ENCODE peak calls at places on chromosome X, in ten cellular contexts. One of them, this sample, is unnamed.

GRCh38 chrX:15790766-15791380 is 589 bp downstream of the ZRSR2 start:
- DNase-seq in activated T-helper 1 cell treated with anti-CD3 and anti-CD28 coated beads, Interleukin-2, amount 50 U/mL, for 16 hours: no peak
- DNase-seq in CD8-positive, alpha-beta T cell: no peak
- DNase-seq in GM12865: peak
- DNase-seq in ovary: no peak
- DNase-seq in fibroblast of mammary gland: peak
- DNase-seq in pancreas: no peak
- DNase-seq in frontal cortex: no peak
- DNase-seq in upper lobe of right lung: no peak
- DNase-seq in GDM1: no peak
- DNase-seq in this sample: no peak

GRCh38 chrX:26597981-26598380 is 382.0 kb downstream of the MAGEB5 start:
- DNase-seq in activated T-helper 1 cell treated with anti-CD3 and anti-CD28 coated beads, Interleukin-2, amount 50 U/mL, for 16 hours: no peak
- DNase-seq in CD8-positive, alpha-beta T cell: no peak
- DNase-seq in GM12865: no peak
- DNase-seq in ovary: no peak
- DNase-seq in fibroblast of mammary gland: no peak
- DNase-seq in pancreas: no peak
- DNase-seq in frontal cortex: no peak
- DNase-seq in upper lobe of right lung: no peak
- DNase-seq in GDM1: no peak
- DNase-seq in this sample: no peak

GRCh38 chrX:28552322-28552721 is 34.9 kb upstream of the IL1RAPL1 start:
- DNase-seq in activated T-helper 1 cell treated with anti-CD3 and anti-CD28 coated beads, Interleukin-2, amount 50 U/mL, for 16 hours: no peak
- DNase-seq in CD8-positive, alpha-beta T cell: no peak
- DNase-seq in GM12865: no peak
- DNase-seq in ovary: no peak
- DNase-seq in fibroblast of mammary gland: peak
- DNase-seq in pancreas: no peak
- DNase-seq in frontal cortex: no peak
- DNase-seq in upper lobe of right lung: no peak
- DNase-seq in GDM1: no peak
- DNase-seq in this sample: no peak

GRCh38 chrX:115898382-115899001 is 272.1 kb upstream of the AGTR2 start:
- DNase-seq in activated T-helper 1 cell treated with anti-CD3 and anti-CD28 coated beads, Interleukin-2, amount 50 U/mL, for 16 hours: no peak
- DNase-seq in CD8-positive, alpha-beta T cell: no peak
- DNase-seq in GM12865: peak
- DNase-seq in ovary: peak
- DNase-seq in fibroblast of mammary gland: peak
- DNase-seq in pancreas: peak
- DNase-seq in frontal cortex: no peak
- DNase-seq in upper lobe of right lung: no peak
- DNase-seq in GDM1: peak
- DNase-seq in this sample: no peak

GRCh38 chrX:2385224-2385623 is 115.6 kb downstream of the DHRSX start:
- DNase-seq in activated T-helper 1 cell treated with anti-CD3 and anti-CD28 coated beads, Interleukin-2, amount 50 U/mL, for 16 hours: no peak
- DNase-seq in CD8-positive, alpha-beta T cell: no peak
- DNase-seq in GM12865: no peak
- DNase-seq in ovary: no peak
- DNase-seq in fibroblast of mammary gland: peak
- DNase-seq in pancreas: no peak
- DNase-seq in frontal cortex: no peak
- DNase-seq in upper lobe of right lung: no peak
- DNase-seq in GDM1: no peak
- DNase-seq in this sample: no peak

GRCh38 chrX:19332983-19333382 is 10.7 kb upstream of the PDHA1 start:
- DNase-seq in activated T-helper 1 cell treated with anti-CD3 and anti-CD28 coated beads, Interleukin-2, amount 50 U/mL, for 16 hours: no peak
- DNase-seq in CD8-positive, alpha-beta T cell: no peak
- DNase-seq in GM12865: no peak
- DNase-seq in ovary: no peak
- DNase-seq in fibroblast of mammary gland: peak
- DNase-seq in pancreas: no peak
- DNase-seq in frontal cortex: no peak
- DNase-seq in upper lobe of right lung: no peak
- DNase-seq in GDM1: no peak
- DNase-seq in this sample: no peak

GRCh38 chrX:109264878-109265277 is 217.0 kb downstream of the GUCY2F start:
- DNase-seq in activated T-helper 1 cell treated with anti-CD3 and anti-CD28 coated beads, Interleukin-2, amount 50 U/mL, for 16 hours: no peak
- DNase-seq in CD8-positive, alpha-beta T cell: no peak
- DNase-seq in GM12865: peak
- DNase-seq in ovary: no peak
- DNase-seq in fibroblast of mammary gland: no peak
- DNase-seq in pancreas: no peak
- DNase-seq in frontal cortex: no peak
- DNase-seq in upper lobe of right lung: no peak
- DNase-seq in GDM1: no peak
- DNase-seq in this sample: no peak

GRCh38 chrX:139475432-139475831 is 55.1 kb upstream of the F9 start:
- DNase-seq in activated T-helper 1 cell treated with anti-CD3 and anti-CD28 coated beads, Interleukin-2, amount 50 U/mL, for 16 hours: no peak
- DNase-seq in CD8-positive, alpha-beta T cell: no peak
- DNase-seq in GM12865: no peak
- DNase-seq in ovary: no peak
- DNase-seq in fibroblast of mammary gland: no peak
- DNase-seq in pancreas: no peak
- DNase-seq in frontal cortex: no peak
- DNase-seq in upper lobe of right lung: no peak
- DNase-seq in GDM1: no peak
- DNase-seq in this sample: no peak

GRCh38 chrX:130247996-130248395 is 20.7 kb downstream of the ZNF280C start:
- DNase-seq in activated T-helper 1 cell treated with anti-CD3 and anti-CD28 coated beads, Interleukin-2, amount 50 U/mL, for 16 hours: no peak
- DNase-seq in CD8-positive, alpha-beta T cell: no peak
- DNase-seq in GM12865: no peak
- DNase-seq in ovary: no peak
- DNase-seq in fibroblast of mammary gland: no peak
- DNase-seq in pancreas: no peak
- DNase-seq in frontal cortex: no peak
- DNase-seq in upper lobe of right lung: no peak
- DNase-seq in GDM1: no peak
- DNase-seq in this sample: no peak

GRCh38 chrX:74395556-74395955 is 25.7 kb upstream of the SLC16A2 start:
- DNase-seq in activated T-helper 1 cell treated with anti-CD3 and anti-CD28 coated beads, Interleukin-2, amount 50 U/mL, for 16 hours: no peak
- DNase-seq in CD8-positive, alpha-beta T cell: no peak
- DNase-seq in GM12865: no peak
- DNase-seq in ovary: no peak
- DNase-seq in fibroblast of mammary gland: no peak
- DNase-seq in pancreas: no peak
- DNase-seq in frontal cortex: no peak
- DNase-seq in upper lobe of right lung: no peak
- DNase-seq in GDM1: no peak
- DNase-seq in this sample: no peak

GRCh38 chrX:40151211-40152172 is 53.7 kb upstream of the BCOR start:
- DNase-seq in activated T-helper 1 cell treated with anti-CD3 and anti-CD28 coated beads, Interleukin-2, amount 50 U/mL, for 16 hours: no peak
- DNase-seq in CD8-positive, alpha-beta T cell: no peak
- DNase-seq in GM12865: no peak
- DNase-seq in ovary: peak
- DNase-seq in fibroblast of mammary gland: no peak
- DNase-seq in pancreas: peak
- DNase-seq in frontal cortex: no peak
- DNase-seq in upper lobe of right lung: peak
- DNase-seq in GDM1: no peak
- DNase-seq in this sample: no peak

GRCh38 chrX:152932598-152933175 is 34.8 kb downstream of the ZNF185 start:
- DNase-seq in activated T-helper 1 cell treated with anti-CD3 and anti-CD28 coated beads, Interleukin-2, amount 50 U/mL, for 16 hours: no peak
- DNase-seq in CD8-positive, alpha-beta T cell: no peak
- DNase-seq in GM12865: no peak
- DNase-seq in ovary: no peak
- DNase-seq in fibroblast of mammary gland: no peak
- DNase-seq in pancreas: no peak
- DNase-seq in frontal cortex: no peak
- DNase-seq in upper lobe of right lung: no peak
- DNase-seq in GDM1: no peak
- DNase-seq in this sample: no peak

This sample was measured in upper lobe of left lung.